ENCODE peak calls at places on chromosome 1, in ten cellular contexts. One of them, this sample, is unnamed.

GRCh38 chr1:116345830-116346229 is 27.2 kb upstream of the ATP1A1 start:
- DNase-seq in T47D: no peak
- DNase-seq in activated CD8-positive, alpha-beta memory T cell treated with anti-CD3 and anti-CD28 coated beads for 48 hours: no peak
- DNase-seq in activated CD4-positive, CD25-positive, alpha-beta regulatory T cell treated with anti-CD3 and anti-CD28 coated beads, Interleukin-2, amount 50 U/mL, for 72 hours: no peak
- DNase-seq in Caki2: no peak
- DNase-seq in NCI-H524: peak; percentile 82
- DNase-seq in GM04503: no peak
- DNase-seq in brain microvascular endothelial cell: no peak
- DNase-seq in GM03348: no peak
- DNase-seq in activated naive CD4-positive, alpha-beta T cell treated with anti-CD3 and anti-CD28 coated beads, Interleukin-2, amount 50 U/mL, for 16 hours: peak; percentile 16
- DNase-seq in this sample: no peak

GRCh38 chr1:61640531-61641125 is 84.3 kb downstream of the TM2D1 start:
- DNase-seq in T47D: no peak
- DNase-seq in NCI-H524: no peak
- DNase-seq in activated CD8-positive, alpha-beta memory T cell treated with anti-CD3 and anti-CD28 coated beads for 48 hours: no peak
- DNase-seq in GM04503: no peak
- DNase-seq in GM03348: no peak
- DNase-seq in activated CD4-positive, CD25-positive, alpha-beta regulatory T cell treated with anti-CD3 and anti-CD28 coated beads, Interleukin-2, amount 50 U/mL, for 72 hours: no peak
- DNase-seq in Caki2: no peak
- DNase-seq in activated naive CD4-positive, alpha-beta T cell treated with anti-CD3 and anti-CD28 coated beads, Interleukin-2, amount 50 U/mL, for 16 hours: no peak
- DNase-seq in brain microvascular endothelial cell: no peak
- DNase-seq in this sample: no peak

GRCh38 chr1:102742426-102742825 is 365.9 kb downstream of the COL11A1 start:
- DNase-seq in activated naive CD4-positive, alpha-beta T cell treated with anti-CD3 and anti-CD28 coated beads, Interleukin-2, amount 50 U/mL, for 16 hours: no peak
- DNase-seq in brain microvascular endothelial cell: no peak
- DNase-seq in Caki2: no peak
- DNase-seq in GM03348: no peak
- DNase-seq in activated CD8-positive, alpha-beta memory T cell treated with anti-CD3 and anti-CD28 coated beads for 48 hours: no peak
- DNase-seq in T47D: no peak
- DNase-seq in NCI-H524: no peak
- DNase-seq in GM04503: no peak
- DNase-seq in activated CD4-positive, CD25-positive, alpha-beta regulatory T cell treated with anti-CD3 and anti-CD28 coated beads, Interleukin-2, amount 50 U/mL, for 72 hours: no peak
- DNase-seq in this sample: no peak

GRCh38 chr1:229808272-229808671 is 182.2 kb downstream of the URB2 start:
- DNase-seq in Caki2: no peak
- DNase-seq in activated CD8-positive, alpha-beta memory T cell treated with anti-CD3 and anti-CD28 coated beads for 48 hours: no peak
- DNase-seq in activated CD4-positive, CD25-positive, alpha-beta regulatory T cell treated with anti-CD3 and anti-CD28 coated beads, Interleukin-2, amount 50 U/mL, for 72 hours: no peak
- DNase-seq in GM03348: no peak
- DNase-seq in NCI-H524: no peak
- DNase-seq in activated naive CD4-positive, alpha-beta T cell treated with anti-CD3 and anti-CD28 coated beads, Interleukin-2, amount 50 U/mL, for 16 hours: no peak
- DNase-seq in brain microvascular endothelial cell: no peak
- DNase-seq in T47D: no peak
- DNase-seq in GM04503: no peak
- DNase-seq in this sample: no peak

GRCh38 chr1:115771847-115772457 is 3.4 kb upstream of the CASQ2 start:
- DNase-seq in GM03348: peak; percentile 91
- DNase-seq in GM04503: peak; percentile 70
- DNase-seq in activated naive CD4-positive, alpha-beta T cell treated with anti-CD3 and anti-CD28 coated beads, Interleukin-2, amount 50 U/mL, for 16 hours: no peak
- DNase-seq in Caki2: peak; percentile 84
- DNase-seq in brain microvascular endothelial cell: peak; percentile 78
- DNase-seq in NCI-H524: peak; percentile 89
- DNase-seq in T47D: peak; percentile 50
- DNase-seq in activated CD8-positive, alpha-beta memory T cell treated with anti-CD3 and anti-CD28 coated beads for 48 hours: no peak
- DNase-seq in activated CD4-positive, CD25-positive, alpha-beta regulatory T cell treated with anti-CD3 and anti-CD28 coated beads, Interleukin-2, amount 50 U/mL, for 72 hours: no peak
- DNase-seq in this sample: peak; percentile 85

GRCh38 chr1:116168277-116169032 is 57.3 kb downstream of the MAB21L3 start:
- DNase-seq in GM03348: peak; percentile 94
- DNase-seq in T47D: peak; percentile 31
- DNase-seq in activated naive CD4-positive, alpha-beta T cell treated with anti-CD3 and anti-CD28 coated beads, Interleukin-2, amount 50 U/mL, for 16 hours: peak; percentile 90
- DNase-seq in NCI-H524: no peak
- DNase-seq in Caki2: peak; percentile 26
- DNase-seq in brain microvascular endothelial cell: peak; percentile 27
- DNase-seq in activated CD4-positive, CD25-positive, alpha-beta regulatory T cell treated with anti-CD3 and anti-CD28 coated beads, Interleukin-2, amount 50 U/mL, for 72 hours: peak; percentile 87
- DNase-seq in GM04503: no peak
- DNase-seq in activated CD8-positive, alpha-beta memory T cell treated with anti-CD3 and anti-CD28 coated beads for 48 hours: peak; percentile 58
- DNase-seq in this sample: no peak

GRCh38 chr1:227355542-227356270 is 37.4 kb upstream of the CDC42BPA start:
- DNase-seq in NCI-H524: no peak
- DNase-seq in activated CD8-positive, alpha-beta memory T cell treated with anti-CD3 and anti-CD28 coated beads for 48 hours: no peak
- DNase-seq in brain microvascular endothelial cell: no peak
- DNase-seq in activated naive CD4-positive, alpha-beta T cell treated with anti-CD3 and anti-CD28 coated beads, Interleukin-2, amount 50 U/mL, for 16 hours: no peak
- DNase-seq in GM03348: no peak
- DNase-seq in activated CD4-positive, CD25-positive, alpha-beta regulatory T cell treated with anti-CD3 and anti-CD28 coated beads, Interleukin-2, amount 50 U/mL, for 72 hours: no peak
- DNase-seq in GM04503: no peak
- DNase-seq in Caki2: no peak
- DNase-seq in T47D: no peak
- DNase-seq in this sample: no peak

GRCh38 chr1:20279507-20279906 is 11.2 kb upstream of the VWA5B1 start:
- DNase-seq in GM04503: peak; percentile 17
- DNase-seq in activated CD4-positive, CD25-positive, alpha-beta regulatory T cell treated with anti-CD3 and anti-CD28 coated beads, Interleukin-2, amount 50 U/mL, for 72 hours: no peak
- DNase-seq in activated naive CD4-positive, alpha-beta T cell treated with anti-CD3 and anti-CD28 coated beads, Interleukin-2, amount 50 U/mL, for 16 hours: no peak
- DNase-seq in Caki2: peak; percentile 84
- DNase-seq in activated CD8-positive, alpha-beta memory T cell treated with anti-CD3 and anti-CD28 coated beads for 48 hours: no peak
- DNase-seq in brain microvascular endothelial cell: peak; percentile 33
- DNase-seq in T47D: peak; percentile 11
- DNase-seq in NCI-H524: no peak
- DNase-seq in GM03348: peak; percentile 68
- DNase-seq in this sample: peak; percentile 79

GRCh38 chr1:91637539-91637994 is 136.9 kb downstream of the CDC7 start:
- DNase-seq in NCI-H524: no peak
- DNase-seq in GM03348: no peak
- DNase-seq in activated CD4-positive, CD25-positive, alpha-beta regulatory T cell treated with anti-CD3 and anti-CD28 coated beads, Interleukin-2, amount 50 U/mL, for 72 hours: no peak
- DNase-seq in T47D: no peak
- DNase-seq in GM04503: no peak
- DNase-seq in activated CD8-positive, alpha-beta memory T cell treated with anti-CD3 and anti-CD28 coated beads for 48 hours: no peak
- DNase-seq in activated naive CD4-positive, alpha-beta T cell treated with anti-CD3 and anti-CD28 coated beads, Interleukin-2, amount 50 U/mL, for 16 hours: no peak
- DNase-seq in brain microvascular endothelial cell: no peak
- DNase-seq in Caki2: no peak
- DNase-seq in this sample: no peak

GRCh38 chr1:159009704-159010361 is at the start of gene IFI16:
- DNase-seq in Caki2: peak; percentile 66
- DNase-seq in activated CD8-positive, alpha-beta memory T cell treated with anti-CD3 and anti-CD28 coated beads for 48 hours: no peak
- DNase-seq in GM04503: peak; percentile 87
- DNase-seq in T47D: no peak
- DNase-seq in GM03348: peak; percentile 85
- DNase-seq in activated CD4-positive, CD25-positive, alpha-beta regulatory T cell treated with anti-CD3 and anti-CD28 coated beads, Interleukin-2, amount 50 U/mL, for 72 hours: no peak
- DNase-seq in brain microvascular endothelial cell: peak; percentile 93
- DNase-seq in NCI-H524: no peak
- DNase-seq in activated naive CD4-positive, alpha-beta T cell treated with anti-CD3 and anti-CD28 coated beads, Interleukin-2, amount 50 U/mL, for 16 hours: peak; percentile 53
- DNase-seq in this sample: peak; percentile 92

GRCh38 chr1:14392887-14393365 is 205.6 kb upstream of the KAZN start:
- DNase-seq in activated CD8-positive, alpha-beta memory T cell treated with anti-CD3 and anti-CD28 coated beads for 48 hours: no peak
- DNase-seq in brain microvascular endothelial cell: no peak
- DNase-seq in NCI-H524: no peak
- DNase-seq in Caki2: peak; percentile 93
- DNase-seq in activated naive CD4-positive, alpha-beta T cell treated with anti-CD3 and anti-CD28 coated beads, Interleukin-2, amount 50 U/mL, for 16 hours: no peak
- DNase-seq in T47D: no peak
- DNase-seq in GM03348: no peak
- DNase-seq in GM04503: no peak
- DNase-seq in activated CD4-positive, CD25-positive, alpha-beta regulatory T cell treated with anti-CD3 and anti-CD28 coated beads, Interleukin-2, amount 50 U/mL, for 72 hours: no peak
- DNase-seq in this sample: no peak

GRCh38 chr1:166947398-166948043 is 27.8 kb downstream of the ILDR2 start:
- DNase-seq in GM03348: peak; percentile 81
- DNase-seq in NCI-H524: peak; percentile 55
- DNase-seq in Caki2: no peak
- DNase-seq in GM04503: no peak
- DNase-seq in activated CD8-positive, alpha-beta memory T cell treated with anti-CD3 and anti-CD28 coated beads for 48 hours: no peak
- DNase-seq in activated CD4-positive, CD25-positive, alpha-beta regulatory T cell treated with anti-CD3 and anti-CD28 coated beads, Interleukin-2, amount 50 U/mL, for 72 hours: no peak
- DNase-seq in brain microvascular endothelial cell: peak; percentile 64
- DNase-seq in activated naive CD4-positive, alpha-beta T cell treated with anti-CD3 and anti-CD28 coated beads, Interleukin-2, amount 50 U/mL, for 16 hours: no peak
- DNase-seq in T47D: no peak
- DNase-seq in this sample: peak; percentile 67

GRCh38 chr1:165034136-165034535 is 322.4 kb downstream of the LMX1A start:
- DNase-seq in Caki2: no peak
- DNase-seq in brain microvascular endothelial cell: no peak
- DNase-seq in NCI-H524: no peak
- DNase-seq in T47D: no peak
- DNase-seq in activated naive CD4-positive, alpha-beta T cell treated with anti-CD3 and anti-CD28 coated beads, Interleukin-2, amount 50 U/mL, for 16 hours: no peak
- DNase-seq in GM03348: no peak
- DNase-seq in activated CD4-positive, CD25-positive, alpha-beta regulatory T cell treated with anti-CD3 and anti-CD28 coated beads, Interleukin-2, amount 50 U/mL, for 72 hours: no peak
- DNase-seq in GM04503: no peak
- DNase-seq in activated CD8-positive, alpha-beta memory T cell treated with anti-CD3 and anti-CD28 coated beads for 48 hours: no peak
- DNase-seq in this sample: no peak

GRCh38 chr1:200409761-200410565 is at the start of gene ZNF281:
- DNase-seq in brain microvascular endothelial cell: peak; percentile 88
- DNase-seq in NCI-H524: peak; percentile 95
- DNase-seq in GM04503: peak; percentile 42
- DNase-seq in activated naive CD4-positive, alpha-beta T cell treated with anti-CD3 and anti-CD28 coated beads, Interleukin-2, amount 50 U/mL, for 16 hours: peak; percentile 96
- DNase-seq in GM03348: peak; percentile 99
- DNase-seq in T47D: peak; percentile 98
- DNase-seq in activated CD4-positive, CD25-positive, alpha-beta regulatory T cell treated with anti-CD3 and anti-CD28 coated beads, Interleukin-2, amount 50 U/mL, for 72 hours: peak; percentile 95
- DNase-seq in activated CD8-positive, alpha-beta memory T cell treated with anti-CD3 and anti-CD28 coated beads for 48 hours: peak; percentile 94
- DNase-seq in Caki2: peak; percentile 84
- DNase-seq in this sample: peak; percentile 89

GRCh38 chr1:6870571-6870970 is 85.3 kb downstream of the CAMTA1 start:
- DNase-seq in NCI-H524: no peak
- DNase-seq in activated naive CD4-positive, alpha-beta T cell treated with anti-CD3 and anti-CD28 coated beads, Interleukin-2, amount 50 U/mL, for 16 hours: no peak
- DNase-seq in GM03348: peak; percentile 31
- DNase-seq in activated CD4-positive, CD25-positive, alpha-beta regulatory T cell treated with anti-CD3 and anti-CD28 coated beads, Interleukin-2, amount 50 U/mL, for 72 hours: no peak
- DNase-seq in Caki2: no peak
- DNase-seq in GM04503: no peak
- DNase-seq in brain microvascular endothelial cell: peak; percentile 10
- DNase-seq in T47D: no peak
- DNase-seq in activated CD8-positive, alpha-beta memory T cell treated with anti-CD3 and anti-CD28 coated beads for 48 hours: no peak
- DNase-seq in this sample: no peak